ENCODE peak calls at places on chromosomes 3 and 15, in eight cellular contexts. L, Y, C, H, T, I, E and S are unnamed samples.

GRCh38 chr15:60760646-60761504 is 281.9 kb upstream of the ICE2 start:
- DNase-seq in L (no peak), Y (no peak), C (no peak), H (no peak), T (no peak), I (no peak), E (no peak), S (no peak)

GRCh38 chr3:188720636-188721035 is 451.1 kb upstream of the TPRG1 start:
- DNase-seq in L (no peak), Y (no peak), C (no peak), H (no peak), T (no peak), I (no peak), E (no peak), S (no peak)

GRCh38 chr3:186880392-186880791 is 37.9 kb downstream of the ADIPOQ start:
- DNase-seq in L (no peak), Y (no peak), C (no peak), H (no peak), T (no peak), I (no peak), E (no peak), S (no peak)

GRCh38 chr3:2390926-2391532 is 292.4 kb downstream of the CNTN4 start:
- DNase-seq in L (no peak), Y (no peak), C (no peak), H (no peak), T (peak; percentile 11), I (no peak), E (no peak), S (no peak)

GRCh38 chr3:108985844-108986243 is 32.2 kb upstream of the GUCA1C start:
- DNase-seq in L (no peak), Y (no peak), C (no peak), H (no peak), T (no peak), I (no peak), E (no peak), S (no peak)

GRCh38 chr3:17939157-17939556 is 196.7 kb upstream of the TBC1D5 start:
- DNase-seq in L (no peak), Y (no peak), C (no peak), H (no peak), T (no peak), I (no peak), E (no peak), S (no peak)

GRCh38 chr3:170572665-170573253 is 13.1 kb downstream of the SLC7A14 start:
- DNase-seq in L (no peak), Y (no peak), C (no peak), H (no peak), T (no peak), I (no peak), E (no peak), S (no peak)

GRCh38 chr15:84604804-84605203 is 4.0 kb downstream of the ZSCAN2 start:
- DNase-seq in L (no peak), Y (no peak), C (no peak), H (no peak), T (no peak), I (no peak), E (no peak), S (no peak)

GRCh38 chr3:43584043-43584826 is 37.6 kb downstream of the ANO10 start:
- DNase-seq in L (no peak), Y (no peak), C (no peak), H (no peak), T (no peak), I (no peak), E (no peak), S (no peak)

GRCh38 chr3:13173186-13173585 is 100.0 kb upstream of the IQSEC1 start:
- DNase-seq in L (no peak), Y (no peak), C (no peak), H (no peak), T (no peak), I (no peak), E (no peak), S (no peak)

GRCh38 chr3:138781012-138781470 is 53.7 kb downstream of the PIK3CB start:
- DNase-seq in L (no peak), Y (no peak), C (no peak), H (no peak), T (no peak), I (no peak), E (peak; percentile 54), S (no peak)

GRCh38 chr3:184757010-184757651 is 45.3 kb upstream of the MAGEF1 start:
- DNase-seq in L (peak; percentile 56), Y (no peak), C (no peak), H (no peak), T (no peak), I (no peak), E (no peak), S (no peak)

GRCh38 chr15:65079580-65079979 is 3.0 kb downstream of the KBTBD13 start:
- DNase-seq in L (no peak), Y (no peak), C (no peak), H (no peak), T (no peak), I (no peak), E (no peak), S (no peak)

GRCh38 chr15:99486371-99487336 is 79.1 kb upstream of the MEF2A start:
- DNase-seq in L (peak; percentile 60), Y (peak; percentile 86), C (peak; percentile 33), H (peak; percentile 20), T (peak; percentile 77), I (no peak), E (no peak), S (no peak)

GRCh38 chr3:27632431-27633223 is 89.5 kb downstream of the EOMES start:
- DNase-seq in L (peak; percentile 52), Y (peak; percentile 24), C (peak; percentile 13), H (peak; percentile 36), T (peak; percentile 44), I (peak; percentile 81), E (peak; percentile 38), S (no peak)

GRCh38 chr3:178277605-178278004 is 258.6 kb upstream of the KCNMB2 start:
- DNase-seq in L (no peak), Y (no peak), C (no peak), H (no peak), T (no peak), I (no peak), E (no peak), S (no peak)

GRCh38 chr15:25181290-25182097 is 226.7 kb downstream of the SNRPN start:
- DNase-seq in L (peak; percentile 5), Y (no peak), C (no peak), H (no peak), T (no peak), I (no peak), E (no peak), S (no peak)

GRCh38 chr3:165532851-165533250 is 304.4 kb downstream of the BCHE start:
- DNase-seq in L (no peak), Y (peak; percentile 29), C (no peak), H (peak; percentile 30), T (no peak), I (no peak), E (no peak), S (no peak)

GRCh38 chr3:132773071-132773619 is 50.9 kb upstream of the NPHP3 start:
- DNase-seq in L (no peak), Y (no peak), C (no peak), H (no peak), T (no peak), I (no peak), E (no peak), S (no peak)

GRCh38 chr15:44231842-44232241 is 36.8 kb upstream of the FRMD5 start:
- DNase-seq in L (no peak), Y (no peak), C (no peak), H (no peak), T (no peak), I (no peak), E (no peak), S (no peak)

GRCh38 chr3:188152660-188153497 is 1.1 kb upstream of the LPP start:
- DNase-seq in L (peak; percentile 34), Y (no peak), C (no peak), H (peak; percentile 71), T (peak; percentile 30), I (no peak), E (no peak), S (no peak)

GRCh38 chr3:58218904-58219303 is 8.1 kb upstream of the DNASE1L3 start:
- DNase-seq in L (no peak), Y (no peak), C (no peak), H (no peak), T (no peak), I (no peak), E (no peak), S (no peak)

GRCh38 chr3:69020857-69021256 is 7.4 kb upstream of the EOGT start:
- DNase-seq in L (no peak), Y (no peak), C (no peak), H (no peak), T (no peak), I (no peak), E (no peak), S (no peak)

GRCh38 chr3:158205324-158205723 is 95.4 kb downstream of the RSRC1 start:
- DNase-seq in L (no peak), Y (no peak), C (no peak), H (no peak), T (no peak), I (no peak), E (no peak), S (no peak)

GRCh38 chr3:152047465-152047864 is 174.0 kb downstream of the SUCNR1 start:
- DNase-seq in L (no peak), Y (no peak), C (no peak), H (no peak), T (no peak), I (no peak), E (no peak), S (no peak)

GRCh38 chr3:46866720-46867549 is 3.7 kb upstream of the MYL3 start:
- DNase-seq in L (peak; percentile 82), Y (peak; percentile 5), C (peak; percentile 58), H (peak; percentile 40), T (peak; percentile 3), I (no peak), E (peak; percentile 82), S (no peak)

GRCh38 chr3:76487446-76487845 is 552.5 kb upstream of the ROBO2 start:
- DNase-seq in L (no peak), Y (no peak), C (no peak), H (no peak), T (no peak), I (no peak), E (no peak), S (no peak)

GRCh38 chr3:14145670-14146380 is 21.0 kb downstream of the TMEM43 start:
- DNase-seq in L (no peak), Y (no peak), C (no peak), H (no peak), T (no peak), I (no peak), E (no peak), S (no peak)

GRCh38 chr3:33358172-33358781 is 81.0 kb downstream of the FBXL2 start:
- DNase-seq in L (no peak), Y (no peak), C (no peak), H (no peak), T (no peak), I (no peak), E (no peak), S (no peak)